ENCODE peak calls at places on chromosomes 2 and 18, in nine cellular contexts. F is adrenal gland; H is head of caudate nucleus; X is astrocyte of the cerebellum; W is Ammon's horn; O is mesendoderm; M is activated CD4-positive, alpha-beta T cell treated with anti-CD3 and anti-CD28 coated beads, Interleukin-2, amount 50 U/mL, for 4 hours; V is GM23248; I is ELR. D is an unnamed sample.

GRCh38 chr2:155675920-155676319 is 656.6 kb downstream of the NR4A2 start:
- DNase-seq in O (no peak), H (no peak), X (no peak), V (no peak), I (no peak), W (no peak), M (no peak), F (no peak), D (no peak)

GRCh38 chr2:97730245-97730644 is 16.9 kb downstream of the ZAP70 start:
- DNase-seq in H (no peak), O (no peak), W (no peak), I (peak), X (no peak), M (no peak), V (no peak), F (no peak), D (no peak)

GRCh38 chr2:28185881-28186280 is 206.8 kb upstream of the FOSL2 start:
- DNase-seq in I (peak), X (peak), V (peak), F (no peak), W (no peak), O (no peak), M (no peak), H (no peak), D (no peak)

GRCh38 chr18:63553117-63553516 is 10.9 kb downstream of the SERPINB12 start:
- DNase-seq in O (no peak), H (no peak), M (no peak), W (peak), I (peak), V (peak), X (no peak), F (peak), D (no peak)

GRCh38 chr2:196159223-196159892 is 12.0 kb downstream of the STK17B start:
- DNase-seq in F (no peak), V (no peak), M (no peak), I (no peak), O (no peak), X (no peak), W (no peak), H (no peak), D (no peak)

GRCh38 chr18:36519358-36519757 is 221.8 kb downstream of the FHOD3 start:
- DNase-seq in I (peak), F (no peak), X (peak), M (no peak), W (no peak), V (peak), O (no peak), H (no peak), D (no peak)

GRCh38 chr2:201923436-201923975 is 110.1 kb upstream of the FZD7 start:
- DNase-seq in V (no peak), O (no peak), M (no peak), I (no peak), X (no peak), W (no peak), F (no peak), H (no peak), D (no peak)

GRCh38 chr18:79517322-79517721 is 121.6 kb downstream of the NFATC1 start:
- DNase-seq in H (peak), F (no peak), O (no peak), V (no peak), M (no peak), X (no peak), W (no peak), I (no peak), D (no peak)

GRCh38 chr2:71685941-71686611 is 232.7 kb downstream of the DYSF start:
- DNase-seq in H (no peak), O (no peak), X (no peak), M (no peak), I (no peak), W (no peak), F (no peak), V (no peak), D (peak)

GRCh38 chr2:144351687-144352086 is 168.2 kb downstream of the ZEB2 start:
- DNase-seq in W (no peak), F (no peak), O (no peak), I (peak), H (no peak), M (no peak), V (no peak), X (no peak), D (no peak)

GRCh38 chr2:143594745-143595144 is 465.5 kb downstream of the ARHGAP15 start:
- DNase-seq in V (no peak), X (no peak), H (no peak), O (no peak), M (no peak), W (no peak), F (no peak), I (no peak), D (no peak)

GRCh38 chr2:231011526-231011925 is 15.6 kb downstream of the SPATA3 start:
- DNase-seq in O (no peak), I (no peak), V (no peak), F (no peak), X (no peak), W (no peak), H (no peak), M (no peak), D (peak)

GRCh38 chr18:10057808-10058791 is 144.3 kb downstream of the VAPA start:
- DNase-seq in V (peak), I (peak), X (peak), O (no peak), M (no peak), H (no peak), W (peak), F (no peak), D (peak)

GRCh38 chr2:232562515-232563151 is 12.1 kb downstream of the EIF4E2 start:
- DNase-seq in H (no peak), W (no peak), X (no peak), O (peak), V (no peak), F (no peak), M (no peak), I (no peak), D (no peak)